ENCODE peak calls at places on chromosomes 6 and 20, in six cellular contexts. V is cardiac fibroblast; U is dorsolateral prefrontal cortex; X is HCEC 1CT; L is RPMI8226; B is stimulated activated CD8-positive, alpha-beta memory T cell treated with anti-CD3 and anti-CD28 coated beads, Interleukin-12 subunit alpha, Interleukin-12 subunit beta, amount 100 ng/mL, for 4 hours. M is an unnamed sample.

GRCh38 chr6:56904068-56904467 is 50.8 kb upstream of the BEND6 start:
- DNase-seq in V (no peak), U (no peak), X (no peak), L (no peak), B (no peak), M (no peak)

GRCh38 chr20:10504893-10505292 is 69.8 kb downstream of the SLX4IP start:
- DNase-seq in V (peak), U (no peak), X (peak), L (no peak), B (no peak), M (no peak)

GRCh38 chr6:104229057-104229456 is 630.7 kb downstream of the HACE1 start:
- DNase-seq in V (no peak), U (no peak), X (no peak), L (no peak), B (no peak), M (no peak)

GRCh38 chr6:163438940-163439335 is 24.4 kb downstream of the QKI start:
- DNase-seq in V (no peak), U (peak), X (no peak), L (peak), B (no peak), M (no peak)

GRCh38 chr6:148677594-148678476 is 69.0 kb upstream of the UST start:
- DNase-seq in V (no peak), U (no peak), X (no peak), L (peak), B (no peak), M (peak)

GRCh38 chr6:17831135-17831534 is 124.4 kb upstream of the NUP153 start:
- DNase-seq in V (peak), U (no peak), X (peak), L (no peak), B (no peak), M (no peak)

GRCh38 chr20:16528078-16528477 is 45.2 kb downstream of the KIF16B start:
- DNase-seq in V (peak), U (no peak), X (peak), L (no peak), B (no peak), M (no peak)

GRCh38 chr20:32461836-32462600 is 103.9 kb downstream of the ASXL1 start:
- DNase-seq in V (no peak), U (no peak), X (no peak), L (no peak), B (no peak), M (peak)

GRCh38 chr6:22636450-22636849 is 67.1 kb downstream of the HDGFL1 start:
- DNase-seq in V (no peak), U (no peak), X (no peak), L (no peak), B (no peak), M (no peak)

GRCh38 chr6:162289972-162290371 is 437.6 kb downstream of the PRKN start:
- DNase-seq in V (no peak), U (no peak), X (no peak), L (no peak), B (no peak), M (no peak)

GRCh38 chr6:14396826-14397517 is 279.4 kb downstream of the CD83 start:
- DNase-seq in V (peak), U (no peak), X (peak), L (peak), B (no peak), M (peak)

GRCh38 chr6:158554611-158555361 is 5.1 kb upstream of the TMEM181 start:
- DNase-seq in V (no peak), U (no peak), X (no peak), L (no peak), B (no peak), M (no peak)

GRCh38 chr6:116060572-116061283 is at the start of gene FRK:
- DNase-seq in V (peak), U (no peak), X (peak), L (peak), B (no peak), M (no peak)

GRCh38 chr6:35496851-35497570 is at the start of gene TEAD3:
- DNase-seq in V (peak), U (no peak), X (peak), L (peak), B (peak), M (peak)

GRCh38 chr6:108897371-108897770 is 49.1 kb downstream of the ARMC2 start:
- DNase-seq in V (peak), U (no peak), X (no peak), L (no peak), B (no peak), M (no peak)

GRCh38 chr20:56831795-56832194 is 202.7 kb downstream of the TFAP2C start:
- DNase-seq in V (no peak), U (no peak), X (no peak), L (no peak), B (no peak), M (no peak)

GRCh38 chr20:58008413-58008812 is 220.0 kb downstream of the ANKRD60 start:
- DNase-seq in V (no peak), U (no peak), X (no peak), L (no peak), B (no peak), M (no peak)

GRCh38 chr6:96152114-96152708 is 136.4 kb downstream of the FUT9 start:
- DNase-seq in V (no peak), U (no peak), X (no peak), L (no peak), B (no peak), M (no peak)

GRCh38 chr6:19472168-19472567 is 365.0 kb upstream of the ID4 start:
- DNase-seq in V (peak), U (no peak), X (no peak), L (no peak), B (no peak), M (no peak)

GRCh38 chr20:59493926-59494325 is 110.4 kb upstream of the PHACTR3 start:
- DNase-seq in V (no peak), U (no peak), X (no peak), L (no peak), B (no peak), M (no peak)

GRCh38 chr20:53738945-53739798 is 145.5 kb upstream of the ZNF217 start:
- DNase-seq in V (no peak), U (no peak), X (no peak), L (no peak), B (no peak), M (no peak)

GRCh38 chr20:59571591-59572314 is 32.6 kb upstream of the PHACTR3 start:
- DNase-seq in V (peak), U (peak), X (peak), L (peak), B (peak), M (peak)

GRCh38 chr20:58545565-58546195 is 30.5 kb upstream of the APCDD1L start:
- DNase-seq in V (no peak), U (no peak), X (no peak), L (no peak), B (no peak), M (no peak)

GRCh38 chr6:46926481-46926880 is 4.7 kb upstream of the ADGRF5 start:
- DNase-seq in V (peak), U (no peak), X (peak), L (no peak), B (no peak), M (no peak)